ENCODE peak calls at places on chromosomes 16 and 17, in six cellular contexts. One of them, this sample, is unnamed.

GRCh38 chr16:72689851-72690250 is 358.1 kb downstream of the ZFHX3 start:
- DNase-seq in prostate gland: no peak
- DNase-seq in lower leg skin: no peak
- DNase-seq in IMR-90: peak; percentile 17
- DNase-seq in cardiac fibroblast: peak; percentile 37
- DNase-seq in neural crest cell: no peak
- DNase-seq in this sample: no peak

GRCh38 chr16:83891742-83892141 is 7.2 kb upstream of the MLYCD start:
- DNase-seq in prostate gland: no peak
- DNase-seq in lower leg skin: no peak
- DNase-seq in IMR-90: no peak
- DNase-seq in cardiac fibroblast: no peak
- DNase-seq in neural crest cell: no peak
- DNase-seq in this sample: no peak

GRCh38 chr17:69874220-69874670 is 200.8 kb upstream of the KCNJ16 start:
- DNase-seq in prostate gland: no peak
- DNase-seq in lower leg skin: no peak
- DNase-seq in IMR-90: peak; percentile 87
- DNase-seq in cardiac fibroblast: peak; percentile 93
- DNase-seq in neural crest cell: no peak
- DNase-seq in this sample: peak; percentile 92

GRCh38 chr17:81807839-81808238 is 3.9 kb downstream of the GCGR start:
- DNase-seq in prostate gland: no peak
- DNase-seq in lower leg skin: no peak
- DNase-seq in IMR-90: no peak
- DNase-seq in cardiac fibroblast: no peak
- DNase-seq in neural crest cell: no peak
- DNase-seq in this sample: no peak

GRCh38 chr17:6496116-6496481 is 51.8 kb downstream of the PIMREG start:
- DNase-seq in prostate gland: no peak
- DNase-seq in lower leg skin: no peak
- DNase-seq in IMR-90: no peak
- DNase-seq in cardiac fibroblast: peak; percentile 23
- DNase-seq in neural crest cell: no peak
- DNase-seq in this sample: no peak

GRCh38 chr17:11296994-11297393 is 56.0 kb downstream of the SHISA6 start:
- DNase-seq in prostate gland: no peak
- DNase-seq in lower leg skin: no peak
- DNase-seq in IMR-90: no peak
- DNase-seq in cardiac fibroblast: no peak
- DNase-seq in neural crest cell: no peak
- DNase-seq in this sample: no peak

GRCh38 chr17:73902416-73903181 is 258.4 kb upstream of the SDK2 start:
- DNase-seq in prostate gland: no peak
- DNase-seq in lower leg skin: no peak
- DNase-seq in IMR-90: no peak
- DNase-seq in cardiac fibroblast: no peak
- DNase-seq in neural crest cell: no peak
- DNase-seq in this sample: no peak

GRCh38 chr17:16492613-16493290 is 759 bp upstream of the LRRC75A start:
- DNase-seq in prostate gland: no peak
- DNase-seq in lower leg skin: no peak
- DNase-seq in IMR-90: no peak
- DNase-seq in cardiac fibroblast: no peak
- DNase-seq in neural crest cell: no peak
- DNase-seq in this sample: no peak

GRCh38 chr17:4958102-4958501 is 7.2 kb downstream of the ENO3 start:
- DNase-seq in prostate gland: no peak
- DNase-seq in lower leg skin: no peak
- DNase-seq in IMR-90: no peak
- DNase-seq in cardiac fibroblast: no peak
- DNase-seq in neural crest cell: no peak
- DNase-seq in this sample: no peak

GRCh38 chr16:23334950-23335349 is 32.8 kb downstream of the SCNN1B start:
- DNase-seq in prostate gland: no peak
- DNase-seq in lower leg skin: no peak
- DNase-seq in IMR-90: no peak
- DNase-seq in cardiac fibroblast: no peak
- DNase-seq in neural crest cell: no peak
- DNase-seq in this sample: no peak

DNA sequence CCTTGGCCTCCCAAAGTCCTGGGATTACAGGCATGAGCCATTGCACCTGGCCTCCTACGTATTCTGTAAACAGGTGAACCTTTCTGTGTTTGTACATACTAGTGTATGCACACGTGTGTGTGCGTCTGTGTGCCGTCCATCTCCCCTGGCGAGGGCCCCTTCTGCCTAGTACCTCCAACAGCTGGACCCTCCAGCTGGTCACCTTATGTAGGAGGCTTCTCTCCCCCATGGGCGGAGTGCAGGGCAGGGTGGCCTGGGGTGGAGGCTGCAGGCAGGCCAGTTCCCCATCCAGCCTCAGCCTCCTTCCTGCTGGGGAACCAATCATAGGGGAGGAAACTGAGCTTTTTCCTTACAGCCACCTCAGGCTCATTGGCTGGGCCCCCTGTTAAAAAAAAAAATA is 24.4 kb upstream of the DOC2B start:
- DNase-seq in prostate gland: no peak
- DNase-seq in lower leg skin: no peak
- DNase-seq in IMR-90: no peak
- DNase-seq in cardiac fibroblast: no peak
- DNase-seq in neural crest cell: no peak
- DNase-seq in this sample: no peak
- TF ChIP-seq CTCF in prostate gland: no peak
- TF ChIP-seq CTCF in lower leg skin: no peak
- TF ChIP-seq CTCF in IMR-90: no peak
- TF ChIP-seq CTCF in cardiac fibroblast: no peak
- TF ChIP-seq CTCF in neural crest cell: no peak
- TF ChIP-seq CTCF in this sample: no peak

DNA sequence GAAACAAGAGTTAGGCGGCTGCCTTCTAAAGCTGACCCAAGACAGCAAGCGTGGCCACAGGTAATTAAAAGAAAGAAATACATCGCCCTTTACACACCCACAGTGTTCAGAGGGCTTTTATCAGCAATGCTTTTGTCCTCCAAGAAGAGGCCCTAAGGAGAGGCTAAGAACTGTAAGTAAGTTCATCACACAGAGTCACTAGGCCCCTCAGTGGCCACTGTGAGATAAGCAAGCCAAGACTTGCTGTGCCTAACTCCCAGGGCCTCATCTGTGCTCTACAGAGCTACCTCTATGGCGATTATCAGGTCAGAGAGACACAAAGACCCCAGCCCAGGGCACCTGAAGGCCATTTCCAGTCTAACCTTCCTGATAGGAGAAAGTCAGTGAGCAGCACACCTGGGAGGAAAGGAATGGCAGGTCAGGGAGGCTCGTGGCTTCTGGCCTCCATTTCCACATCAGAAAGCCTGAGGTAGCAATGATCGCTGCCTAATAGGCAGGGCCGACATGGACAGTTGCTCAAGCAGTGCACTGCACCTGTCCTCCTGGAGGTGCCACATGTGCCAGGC is 545.2 kb upstream of the CDH11 start:
- DNase-seq in prostate gland: no peak
- DNase-seq in lower leg skin: no peak
- DNase-seq in IMR-90: peak; percentile 28
- DNase-seq in cardiac fibroblast: peak; percentile 55
- DNase-seq in neural crest cell: no peak
- DNase-seq in this sample: peak; percentile 12
- TF ChIP-seq CTCF in prostate gland: no peak
- TF ChIP-seq CTCF in lower leg skin: no peak
- TF ChIP-seq CTCF in IMR-90: no peak
- TF ChIP-seq CTCF in cardiac fibroblast: peak; percentile 7
- TF ChIP-seq CTCF in neural crest cell: peak; percentile 26
- TF ChIP-seq CTCF in this sample: peak; percentile 60

GRCh38 chr17:17706140-17707060 is 25.1 kb downstream of the RAI1 start:
- DNase-seq in prostate gland: no peak
- DNase-seq in lower leg skin: no peak
- DNase-seq in IMR-90: no peak
- DNase-seq in cardiac fibroblast: no peak
- DNase-seq in neural crest cell: no peak
- DNase-seq in this sample: no peak
- TF ChIP-seq CTCF in prostate gland: no peak
- TF ChIP-seq CTCF in lower leg skin: no peak
- TF ChIP-seq CTCF in IMR-90: peak; percentile 9
- TF ChIP-seq CTCF in cardiac fibroblast: no peak
- TF ChIP-seq CTCF in neural crest cell: no peak
- TF ChIP-seq CTCF in this sample: no peak

GRCh38 chr16:24699151-24699723 is 30.2 kb upstream of the TNRC6A start:
- DNase-seq in prostate gland: no peak
- DNase-seq in lower leg skin: no peak
- DNase-seq in IMR-90: no peak
- DNase-seq in cardiac fibroblast: no peak
- DNase-seq in neural crest cell: no peak
- DNase-seq in this sample: no peak

GRCh38 chr16:24698314-24698713 is 31.1 kb upstream of the TNRC6A start:
- DNase-seq in prostate gland: peak; percentile 16
- DNase-seq in lower leg skin: no peak
- DNase-seq in IMR-90: no peak
- DNase-seq in cardiac fibroblast: no peak
- DNase-seq in neural crest cell: no peak
- DNase-seq in this sample: no peak

GRCh38 chr16:24696699-24697098 is 32.8 kb upstream of the TNRC6A start:
- DNase-seq in prostate gland: no peak
- DNase-seq in lower leg skin: no peak
- DNase-seq in IMR-90: no peak
- DNase-seq in cardiac fibroblast: no peak
- DNase-seq in neural crest cell: no peak
- DNase-seq in this sample: no peak

GRCh38 chr16:24701521-24701951 is 27.9 kb upstream of the TNRC6A start:
- DNase-seq in prostate gland: no peak
- DNase-seq in lower leg skin: no peak
- DNase-seq in IMR-90: peak; percentile 51
- DNase-seq in cardiac fibroblast: peak; percentile 85
- DNase-seq in neural crest cell: no peak
- DNase-seq in this sample: peak; percentile 25

DNA sequence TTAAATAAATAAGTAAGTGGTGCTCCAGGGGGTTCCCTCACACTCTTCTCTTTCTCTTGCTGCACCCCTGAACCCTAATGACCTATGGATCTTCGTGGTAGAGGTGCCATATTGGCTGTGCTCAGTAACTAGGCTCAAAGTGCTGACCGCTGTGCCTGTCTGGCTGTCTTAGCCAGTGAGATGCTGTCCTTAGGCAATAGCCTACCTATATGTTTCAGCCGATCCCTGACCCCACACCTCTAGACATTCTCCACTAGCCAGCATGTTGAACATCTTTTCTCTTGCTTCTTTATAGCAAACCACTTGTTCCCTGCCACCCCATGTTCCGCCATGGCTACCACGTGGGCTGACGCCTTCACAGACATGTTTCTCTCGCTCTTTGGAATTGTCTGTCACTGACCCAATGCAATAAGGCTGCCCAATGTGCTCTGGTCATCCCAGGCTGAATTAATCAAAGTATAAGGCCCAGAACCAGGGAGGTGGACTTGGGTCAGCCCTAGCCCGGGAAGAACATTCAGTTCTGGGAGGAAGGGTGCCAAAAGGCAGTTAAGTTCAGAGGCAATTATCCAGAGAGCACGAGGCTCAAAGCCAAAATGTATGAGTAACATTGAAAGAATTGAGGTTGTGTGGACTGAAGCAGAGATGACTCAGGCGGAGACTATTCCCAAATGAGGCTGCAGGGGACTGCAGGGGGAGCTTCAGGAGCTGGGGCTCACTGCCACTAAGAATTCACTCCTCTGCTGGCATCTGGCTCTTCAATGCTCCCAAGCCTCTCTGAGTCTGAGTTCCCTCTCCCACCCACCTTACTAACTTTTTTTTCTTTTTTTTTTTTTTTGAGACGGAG is 28.7 kb upstream of the TNRC6A start:
- DNase-seq in prostate gland: peak; percentile 77
- DNase-seq in lower leg skin: peak; percentile 90
- DNase-seq in IMR-90: peak; percentile 98
- DNase-seq in cardiac fibroblast: peak; percentile 99
- DNase-seq in neural crest cell: no peak
- DNase-seq in this sample: peak; percentile 98
- TF ChIP-seq CTCF in prostate gland: no peak
- TF ChIP-seq CTCF in lower leg skin: no peak
- TF ChIP-seq CTCF in IMR-90: peak; percentile 51
- TF ChIP-seq CTCF in cardiac fibroblast: peak; percentile 47
- TF ChIP-seq CTCF in neural crest cell: no peak
- TF ChIP-seq CTCF in this sample: peak; percentile 69

DNA sequence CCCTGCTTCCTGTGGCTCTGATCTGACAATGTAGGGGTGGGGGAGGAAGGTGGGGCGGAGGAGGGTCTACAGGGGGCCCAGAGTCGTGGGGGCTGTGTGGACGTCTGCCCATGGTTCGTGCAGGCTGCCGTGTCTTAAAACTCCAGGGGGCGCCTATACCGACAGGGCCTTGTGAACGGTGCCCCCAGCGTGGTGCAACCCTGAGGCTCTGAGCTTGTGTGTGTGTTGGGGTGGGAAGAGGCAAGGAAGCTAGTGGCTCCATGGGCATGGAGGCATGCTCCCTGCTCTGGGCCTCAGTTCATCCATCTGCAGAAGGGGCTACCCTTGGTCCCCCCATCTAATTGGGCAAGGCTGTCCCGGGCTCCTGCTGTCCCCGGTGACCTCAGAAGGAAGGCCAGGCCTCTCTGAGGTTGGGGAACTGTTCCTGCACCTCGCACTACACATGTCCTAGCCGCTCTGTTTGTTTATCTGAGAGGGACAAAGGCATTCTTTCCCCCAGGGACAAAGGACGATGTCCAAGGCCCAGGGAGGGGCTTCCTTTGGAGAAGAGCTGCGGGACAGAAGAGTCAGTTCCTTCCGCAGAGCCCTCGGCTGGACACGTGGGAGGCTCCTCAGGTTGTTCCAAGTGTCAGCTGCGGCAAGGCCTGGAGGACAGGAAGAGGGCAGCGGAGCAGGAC is 13.5 kb downstream of the CA4 start:
- DNase-seq in prostate gland: no peak
- DNase-seq in lower leg skin: no peak
- DNase-seq in IMR-90: no peak
- DNase-seq in cardiac fibroblast: no peak
- DNase-seq in neural crest cell: no peak
- DNase-seq in this sample: no peak
- TF ChIP-seq CTCF in prostate gland: no peak
- TF ChIP-seq CTCF in lower leg skin: no peak
- TF ChIP-seq CTCF in IMR-90: no peak
- TF ChIP-seq CTCF in cardiac fibroblast: no peak
- TF ChIP-seq CTCF in neural crest cell: no peak
- TF ChIP-seq CTCF in this sample: peak; percentile 34

DNA sequence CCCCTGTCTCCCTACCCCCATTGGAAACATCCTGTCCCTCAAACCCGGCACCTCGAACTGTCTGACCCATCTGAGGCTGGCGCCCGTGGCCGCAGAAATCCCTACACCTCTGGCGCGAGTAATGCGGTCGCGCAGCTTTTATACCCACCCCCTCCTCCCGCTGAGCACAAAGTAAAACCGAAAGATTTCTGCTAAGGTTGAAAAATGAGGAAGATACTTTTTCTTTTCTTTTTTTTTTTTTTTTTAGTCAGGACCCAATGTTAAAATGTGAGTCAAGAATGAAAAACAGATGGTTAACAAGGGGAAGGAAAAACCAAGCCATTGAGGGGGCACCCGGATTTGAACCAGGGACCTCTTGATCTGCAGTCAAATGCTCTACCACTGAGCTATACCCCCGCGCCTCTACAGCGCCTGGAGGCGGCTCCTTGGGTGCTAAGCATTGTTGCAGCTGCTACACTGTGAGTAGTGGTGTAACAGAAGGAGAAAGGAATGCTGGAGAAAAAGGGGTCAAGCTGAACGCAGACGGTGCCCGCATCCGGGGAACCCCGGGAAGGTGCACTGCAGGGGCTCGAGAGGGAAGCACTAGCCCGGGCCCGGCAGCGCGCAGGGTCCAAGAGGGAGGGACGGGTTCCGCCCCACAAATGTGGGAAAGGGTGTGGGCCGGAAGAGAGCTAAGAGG is 751 bp upstream of the LASP1 start:
- DNase-seq in prostate gland: peak; percentile 85
- DNase-seq in lower leg skin: peak; percentile 92
- DNase-seq in IMR-90: peak; percentile 88
- DNase-seq in cardiac fibroblast: peak; percentile 92
- DNase-seq in neural crest cell: peak; percentile 97
- DNase-seq in this sample: peak; percentile 86
- TF ChIP-seq CTCF in prostate gland: no peak
- TF ChIP-seq CTCF in lower leg skin: no peak
- TF ChIP-seq CTCF in IMR-90: peak; percentile 42
- TF ChIP-seq CTCF in cardiac fibroblast: peak; percentile 25
- TF ChIP-seq CTCF in neural crest cell: no peak
- TF ChIP-seq CTCF in this sample: no peak